ENCODE peak calls at places on chromosome 17, in nine cellular contexts. C, J, I, R, Q, Y, T, D and S are unnamed samples.

GRCh38 chr17:45170280-45170975 is 8.8 kb downstream of the HEXIM2 start:
- DNase-seq in C (no peak), J (no peak), I (no peak), R (no peak), Q (no peak), Y (no peak), T (no peak), D (no peak), S (no peak)

GRCh38 chr17:48718162-48718780 is 4.0 kb downstream of the PRAC1 start:
- DNase-seq in C (no peak), J (no peak), I (no peak), R (no peak), Q (no peak), Y (no peak), T (no peak), D (no peak), S (no peak)

GRCh38 chr17:57810740-57811632 is 38.9 kb downstream of the MRPS23 start:
- DNase-seq in C (no peak), J (no peak), I (peak; percentile 50), R (peak; percentile 68), Q (peak; percentile 93), Y (no peak), T (peak; percentile 69), D (peak; percentile 46), S (no peak)

GRCh38 chr17:47279062-47279801 is 25.6 kb downstream of the ITGB3 start:
- DNase-seq in C (no peak), J (no peak), I (peak; percentile 91), R (no peak), Q (no peak), Y (no peak), T (peak; percentile 99), D (peak; percentile 77), S (no peak)

GRCh38 chr17:78315355-78316114 is 44.3 kb downstream of the SOCS3 start:
- DNase-seq in C (peak; percentile 47), J (peak; percentile 14), I (peak; percentile 64), R (no peak), Q (no peak), Y (peak; percentile 29), T (peak; percentile 96), D (peak; percentile 92), S (peak; percentile 43)

GRCh38 chr17:31074772-31075538 is 19.8 kb upstream of the NF1 start:
- DNase-seq in C (no peak), J (no peak), I (no peak), R (no peak), Q (no peak), Y (no peak), T (peak; percentile 89), D (no peak), S (no peak)

GRCh38 chr17:3961564-3962047 is 2.6 kb downstream of the ATP2A3 start:
- DNase-seq in C (no peak), J (no peak), I (no peak), R (peak; percentile 37), Q (no peak), Y (no peak), T (no peak), D (no peak), S (no peak)

GRCh38 chr17:14373587-14374259 is 72.8 kb downstream of the HS3ST3B1 start:
- DNase-seq in C (no peak), J (no peak), I (no peak), R (no peak), Q (no peak), Y (no peak), T (peak; percentile 27), D (no peak), S (no peak)

GRCh38 chr17:29722411-29723198 is 99.9 kb upstream of the CORO6 start:
- DNase-seq in C (no peak), J (no peak), I (peak; percentile 30), R (peak; percentile 65), Q (no peak), Y (peak; percentile 85), T (peak; percentile 48), D (peak; percentile 40), S (peak; percentile 67)

GRCh38 chr17:40177275-40177874 is at the start of gene RAPGEFL1:
- DNase-seq in C (peak; percentile 79), J (peak; percentile 68), I (peak; percentile 69), R (peak; percentile 73), Q (peak; percentile 77), Y (peak; percentile 76), T (peak; percentile 72), D (peak; percentile 82), S (peak; percentile 77)

GRCh38 chr17:19339341-19339815 is 23.1 kb downstream of the B9D1 start:
- DNase-seq in C (no peak), J (no peak), I (no peak), R (no peak), Q (no peak), Y (no peak), T (no peak), D (no peak), S (no peak)

GRCh38 chr17:6667516-6667915 is 16.0 kb downstream of the C17orf100 start:
- DNase-seq in C (no peak), J (no peak), I (no peak), R (no peak), Q (no peak), Y (no peak), T (no peak), D (no peak), S (no peak)

GRCh38 chr17:3792481-3792880 is 8.5 kb downstream of the ITGAE start:
- DNase-seq in C (no peak), J (no peak), I (no peak), R (no peak), Q (no peak), Y (no peak), T (no peak), D (no peak), S (no peak)

GRCh38 chr17:57594767-57595166 is 150.3 kb downstream of the CCDC182 start:
- DNase-seq in C (no peak), J (no peak), I (no peak), R (no peak), Q (no peak), Y (no peak), T (no peak), D (no peak), S (no peak)

GRCh38 chr17:48241131-48241591 is 133.6 kb downstream of the SNX11 start:
- DNase-seq in C (no peak), J (no peak), I (peak; percentile 80), R (no peak), Q (no peak), Y (no peak), T (peak; percentile 86), D (peak; percentile 44), S (no peak)

GRCh38 chr17:35537569-35538209 is at the start of gene SLFN12L:
- DNase-seq in C (no peak), J (no peak), I (no peak), R (no peak), Q (no peak), Y (peak; percentile 56), T (no peak), D (no peak), S (peak; percentile 27)

GRCh38 chr17:65039349-65039988 is 17.1 kb downstream of the GNA13 start:
- DNase-seq in C (peak; percentile 31), J (peak; percentile 27), I (no peak), R (no peak), Q (no peak), Y (peak; percentile 72), T (no peak), D (no peak), S (peak; percentile 41)

GRCh38 chr17:81481011-81481799 is 31.4 kb downstream of the ACTG1 start:
- DNase-seq in C (peak; percentile 27), J (peak; percentile 43), I (peak; percentile 62), R (peak; percentile 93), Q (peak; percentile 76), Y (peak; percentile 69), T (peak; percentile 62), D (peak; percentile 85), S (peak; percentile 71)

GRCh38 chr17:38444151-38444550 is 15.9 kb downstream of the ARHGAP23 start:
- DNase-seq in C (peak; percentile 42), J (peak; percentile 40), I (peak; percentile 78), R (peak; percentile 69), Q (peak; percentile 67), Y (peak; percentile 60), T (peak; percentile 78), D (peak; percentile 82), S (peak; percentile 11)

GRCh38 chr17:77832180-77832560 is 126.3 kb upstream of the TNRC6C start:
- DNase-seq in C (no peak), J (no peak), I (no peak), R (no peak), Q (no peak), Y (no peak), T (no peak), D (peak; percentile 8), S (no peak)

GRCh38 chr17:31780436-31780835 is 78.6 kb downstream of the COPRS start:
- DNase-seq in C (no peak), J (no peak), I (no peak), R (no peak), Q (no peak), Y (no peak), T (no peak), D (no peak), S (no peak)

GRCh38 chr17:7014995-7015586 is 2.7 kb downstream of the RNASEK start:
- DNase-seq in C (peak; percentile 75), J (peak; percentile 62), I (peak; percentile 76), R (no peak), Q (no peak), Y (peak; percentile 83), T (peak; percentile 68), D (no peak), S (peak; percentile 64)

GRCh38 chr17:32878211-32878610 is 1.3 kb upstream of the MYO1D start:
- DNase-seq in C (no peak), J (no peak), I (no peak), R (no peak), Q (no peak), Y (no peak), T (peak; percentile 61), D (peak; percentile 61), S (no peak)